ENCODE peak calls at places on chromosomes 11 and 22, in four cellular contexts. I is stimulated activated CD8-positive, alpha-beta memory T cell treated with anti-CD3 and anti-CD28 coated beads, Interleukin-12 subunit alpha, Interleukin-12 subunit beta, amount 100 ng/mL, for 1 hour; P is SW480; U is stimulated activated CD4-positive, alpha-beta T cell treated with anti-CD3 and anti-CD28 coated beads, Interleukin-4, amount 100 ng/mL, for 1 hour. E is an unnamed sample.

GRCh38 chr22:25219948-25220442 is 556 bp downstream of the CRYBB2 start:
- DNase-seq in P (peak), U (no peak), I (no peak), E (no peak)

GRCh38 chr11:122706261-122706660 is 50.7 kb downstream of the UBASH3B start:
- DNase-seq in P (no peak), I (no peak), U (no peak), E (no peak)

GRCh38 chr22:35477911-35478582 is 62.6 kb upstream of the RASD2 start:
- DNase-seq in P (peak), U (no peak), I (no peak), E (no peak)

GRCh38 chr11:104148074-104148473 is 15.9 kb downstream of the PDGFD start:
- DNase-seq in P (no peak), U (no peak), I (no peak), E (no peak)

GRCh38 chr22:32478994-32479393 is 4.4 kb downstream of the FBXO7 start:
- DNase-seq in P (no peak), U (no peak), I (no peak), E (no peak)

GRCh38 chr22:27019827-27020226 is 362.4 kb downstream of the MIAT start:
- DNase-seq in P (peak), U (no peak), I (no peak), E (no peak)

GRCh38 chr11:117941163-117941707 is 12.0 kb upstream of the TMPRSS13 start:
- DNase-seq in P (peak), U (no peak), I (no peak), E (no peak)

GRCh38 chr11:128222245-128222959 is 365.0 kb downstream of the ETS1 start:
- DNase-seq in U (no peak), P (no peak), I (no peak), E (no peak)

GRCh38 chr11:74877132-74877531 is 71.8 kb downstream of the XRRA1 start:
- DNase-seq in I (no peak), U (no peak), P (no peak), E (no peak)

GRCh38 chr11:105132716-105133511 is 6.7 kb downstream of the CARD18 start:
- DNase-seq in U (no peak), I (no peak), P (no peak), E (no peak)

GRCh38 chr22:27874756-27875155 is 44.3 kb downstream of the PITPNB start:
- DNase-seq in U (no peak), I (no peak), P (no peak), E (no peak)

GRCh38 chr22:50009765-50010675 is 2.5 kb downstream of the IL17REL start:
- DNase-seq in U (no peak), P (no peak), I (no peak), E (peak)

GRCh38 chr22:27752141-27752540 is 49.4 kb downstream of the MN1 start:
- DNase-seq in P (no peak), I (no peak), U (no peak), E (no peak)

GRCh38 chr11:65112551-65113360 is 1.1 kb downstream of the TM7SF2 start:
- DNase-seq in U (peak), I (peak), P (peak), E (peak)

GRCh38 chr11:119727523-119728081 is 1.4 kb downstream of the NECTIN1 start:
- DNase-seq in P (no peak), U (peak), I (no peak), E (peak)

GRCh38 chr11:64376071-64376470 is 17.1 kb downstream of the RPS6KA4 start:
- DNase-seq in I (no peak), P (no peak), U (no peak), E (no peak)

GRCh38 chr11:64040684-64041267 is 5.0 kb downstream of the FLRT1 start:
- DNase-seq in P (no peak), I (no peak), U (no peak), E (no peak)

E was measured in endothelial cell.